ENCODE peak calls at places on chromosomes 3 and 15, in seven cellular contexts. One of them, this sample, is unnamed.

GRCh38 chr15:39391230-39391629 is 189.6 kb upstream of the THBS1 start:
- DNase-seq in fibroblast of mammary gland: peak; percentile 40
- DNase-seq in GM23338: no peak
- DNase-seq in Calu3: no peak
- DNase-seq in AG09309: no peak
- DNase-seq in effector CD4-positive, alpha-beta T cell: no peak
- DNase-seq in caudate nucleus: no peak
- DNase-seq in this sample: no peak

GRCh38 chr3:124282751-124283643 is 291.1 kb upstream of the ROPN1 start:
- DNase-seq in caudate nucleus: no peak
- DNase-seq in fibroblast of mammary gland: no peak
- DNase-seq in effector CD4-positive, alpha-beta T cell: no peak
- DNase-seq in Calu3: no peak
- DNase-seq in AG09309: peak; percentile 70
- DNase-seq in GM23338: no peak
- DNase-seq in this sample: peak; percentile 65

GRCh38 chr3:24740367-24740766 is 245.7 kb upstream of the THRB start:
- DNase-seq in fibroblast of mammary gland: no peak
- DNase-seq in GM23338: peak; percentile 8
- DNase-seq in effector CD4-positive, alpha-beta T cell: no peak
- DNase-seq in Calu3: no peak
- DNase-seq in AG09309: no peak
- DNase-seq in caudate nucleus: no peak
- DNase-seq in this sample: peak; percentile 84

GRCh38 chr3:102163039-102163817 is 271.6 kb upstream of the ZPLD1 start:
- DNase-seq in GM23338: no peak
- DNase-seq in fibroblast of mammary gland: peak; percentile 71
- DNase-seq in AG09309: peak; percentile 42
- DNase-seq in caudate nucleus: no peak
- DNase-seq in effector CD4-positive, alpha-beta T cell: no peak
- DNase-seq in Calu3: peak; percentile 65
- DNase-seq in this sample: no peak

GRCh38 chr3:102307442-102307841 is 127.4 kb upstream of the ZPLD1 start:
- DNase-seq in GM23338: peak; percentile 21
- DNase-seq in effector CD4-positive, alpha-beta T cell: no peak
- DNase-seq in AG09309: no peak
- DNase-seq in fibroblast of mammary gland: no peak
- DNase-seq in Calu3: no peak
- DNase-seq in caudate nucleus: no peak
- DNase-seq in this sample: peak; percentile 54

GRCh38 chr3:132255041-132255745 is 62.0 kb upstream of the ACP3 start:
- DNase-seq in caudate nucleus: peak; percentile 21
- DNase-seq in fibroblast of mammary gland: peak; percentile 96
- DNase-seq in Calu3: no peak
- DNase-seq in GM23338: peak; percentile 8
- DNase-seq in effector CD4-positive, alpha-beta T cell: no peak
- DNase-seq in AG09309: peak; percentile 42
- DNase-seq in this sample: peak; percentile 27

GRCh38 chr3:14133876-14134275 is 9.0 kb downstream of the TMEM43 start:
- DNase-seq in AG09309: no peak
- DNase-seq in effector CD4-positive, alpha-beta T cell: no peak
- DNase-seq in GM23338: no peak
- DNase-seq in Calu3: no peak
- DNase-seq in caudate nucleus: no peak
- DNase-seq in fibroblast of mammary gland: peak; percentile 69
- DNase-seq in this sample: no peak

GRCh38 chr3:157271283-157271882 is 111.4 kb upstream of the CCNL1 start:
- DNase-seq in caudate nucleus: no peak
- DNase-seq in GM23338: no peak
- DNase-seq in effector CD4-positive, alpha-beta T cell: no peak
- DNase-seq in Calu3: no peak
- DNase-seq in AG09309: no peak
- DNase-seq in fibroblast of mammary gland: no peak
- DNase-seq in this sample: peak; percentile 15

GRCh38 chr3:189368384-189368783 is 196.6 kb downstream of the TPRG1 start:
- DNase-seq in Calu3: peak; percentile 29
- DNase-seq in effector CD4-positive, alpha-beta T cell: no peak
- DNase-seq in GM23338: no peak
- DNase-seq in AG09309: no peak
- DNase-seq in fibroblast of mammary gland: no peak
- DNase-seq in caudate nucleus: no peak
- DNase-seq in this sample: no peak

GRCh38 chr3:194313642-194314430 is 37.3 kb downstream of the CPN2 start:
- DNase-seq in AG09309: no peak
- DNase-seq in GM23338: peak; percentile 64
- DNase-seq in Calu3: no peak
- DNase-seq in fibroblast of mammary gland: peak; percentile 67
- DNase-seq in caudate nucleus: no peak
- DNase-seq in effector CD4-positive, alpha-beta T cell: no peak
- DNase-seq in this sample: peak; percentile 72

GRCh38 chr3:66582721-66583141 is 81.9 kb upstream of the LRIG1 start:
- DNase-seq in caudate nucleus: no peak
- DNase-seq in GM23338: no peak
- DNase-seq in fibroblast of mammary gland: peak; percentile 37
- DNase-seq in AG09309: peak; percentile 72
- DNase-seq in effector CD4-positive, alpha-beta T cell: peak; percentile 26
- DNase-seq in Calu3: no peak
- DNase-seq in this sample: no peak

GRCh38 chr15:98952381-98952803 is 55.2 kb downstream of the PGPEP1L start:
- DNase-seq in caudate nucleus: no peak
- DNase-seq in GM23338: no peak
- DNase-seq in fibroblast of mammary gland: no peak
- DNase-seq in Calu3: no peak
- DNase-seq in AG09309: no peak
- DNase-seq in effector CD4-positive, alpha-beta T cell: no peak
- DNase-seq in this sample: no peak

GRCh38 chr3:12440927-12441326 is 43.4 kb upstream of the TSEN2 start:
- DNase-seq in GM23338: no peak
- DNase-seq in fibroblast of mammary gland: peak; percentile 93
- DNase-seq in effector CD4-positive, alpha-beta T cell: no peak
- DNase-seq in caudate nucleus: no peak
- DNase-seq in AG09309: no peak
- DNase-seq in Calu3: no peak
- DNase-seq in this sample: no peak

GRCh38 chr3:61527011-61527410 is 34.4 kb upstream of the PTPRG start:
- DNase-seq in fibroblast of mammary gland: no peak
- DNase-seq in AG09309: no peak
- DNase-seq in caudate nucleus: no peak
- DNase-seq in effector CD4-positive, alpha-beta T cell: no peak
- DNase-seq in GM23338: no peak
- DNase-seq in Calu3: no peak
- DNase-seq in this sample: no peak

GRCh38 chr3:66224220-66224619 is 3.4 kb downstream of the SLC25A26 start:
- DNase-seq in GM23338: no peak
- DNase-seq in effector CD4-positive, alpha-beta T cell: no peak
- DNase-seq in Calu3: no peak
- DNase-seq in fibroblast of mammary gland: no peak
- DNase-seq in caudate nucleus: no peak
- DNase-seq in AG09309: no peak
- DNase-seq in this sample: no peak

GRCh38 chr15:86267892-86268291 is 188.2 kb downstream of the AGBL1 start:
- DNase-seq in caudate nucleus: no peak
- DNase-seq in AG09309: no peak
- DNase-seq in GM23338: no peak
- DNase-seq in effector CD4-positive, alpha-beta T cell: no peak
- DNase-seq in Calu3: no peak
- DNase-seq in fibroblast of mammary gland: no peak
- DNase-seq in this sample: no peak

GRCh38 chr3:105848821-105849220 is 20.0 kb downstream of the CBLB start:
- DNase-seq in AG09309: no peak
- DNase-seq in fibroblast of mammary gland: no peak
- DNase-seq in effector CD4-positive, alpha-beta T cell: no peak
- DNase-seq in caudate nucleus: no peak
- DNase-seq in GM23338: no peak
- DNase-seq in Calu3: no peak
- DNase-seq in this sample: no peak

GRCh38 chr3:64880926-64881325 is 193.1 kb upstream of the ADAMTS9 start:
- DNase-seq in caudate nucleus: no peak
- DNase-seq in AG09309: no peak
- DNase-seq in fibroblast of mammary gland: no peak
- DNase-seq in effector CD4-positive, alpha-beta T cell: no peak
- DNase-seq in GM23338: no peak
- DNase-seq in Calu3: no peak
- DNase-seq in this sample: no peak

GRCh38 chr3:65751123-65751700 is 287.5 kb downstream of the MAGI1 start:
- DNase-seq in Calu3: peak; percentile 61
- DNase-seq in GM23338: peak; percentile 92
- DNase-seq in fibroblast of mammary gland: peak; percentile 29
- DNase-seq in AG09309: no peak
- DNase-seq in effector CD4-positive, alpha-beta T cell: no peak
- DNase-seq in caudate nucleus: peak; percentile 4
- DNase-seq in this sample: peak; percentile 85

GRCh38 chr15:43239732-43240491 is 19.1 kb upstream of the EPB42 start:
- DNase-seq in Calu3: no peak
- DNase-seq in fibroblast of mammary gland: no peak
- DNase-seq in effector CD4-positive, alpha-beta T cell: no peak
- DNase-seq in GM23338: no peak
- DNase-seq in caudate nucleus: no peak
- DNase-seq in AG09309: no peak
- DNase-seq in this sample: peak; percentile 11

This sample was measured in mesendoderm.